ENCODE peak calls at places on chromosomes 4 and X, in four cellular contexts. S is SK-N-SH, L is H1, O is HepG2. F is an unnamed sample.

GRCh38 chr4:169253904-169254303 is 16.9 kb downstream of the SH3RF1 start:
- DNase-seq in L (no peak), O (no peak), S (no peak), F (no peak)

GRCh38 chrX:29903365-29903764 is 312.0 kb upstream of the MAGEB2 start:
- DNase-seq in L (no peak), O (no peak), S (no peak), F (no peak)

GRCh38 chr4:165207016-165207430 is 338 bp upstream of the KLHL2 start:
- DNase-seq in L (no peak), O (no peak), S (no peak), F (no peak)

GRCh38 chr4:85402371-85402770 is 72.6 kb upstream of the ARHGAP24 start:
- DNase-seq in O (no peak), L (no peak), S (no peak), F (no peak)

GRCh38 chr4:76987153-76987562 is 37.6 kb downstream of the SEPTIN11 start:
- DNase-seq in O (no peak), L (no peak), S (no peak), F (no peak)

GRCh38 chr4:93731448-93731847 is 97.1 kb upstream of the ATOH1 start:
- DNase-seq in O (no peak), S (peak), L (no peak), F (no peak)

GRCh38 chr4:822361-823092 is 3.4 kb downstream of the CPLX1 start:
- DNase-seq in O (no peak), S (no peak), L (no peak), F (no peak)

GRCh38 chr4:41796545-41797210 is 48.2 kb upstream of the PHOX2B start:
- DNase-seq in S (no peak), O (no peak), L (peak), F (no peak)

GRCh38 chr4:177391287-177391686 is 51.0 kb downstream of the AGA start:
- DNase-seq in S (no peak), O (no peak), L (no peak), F (no peak)

GRCh38 chr4:142567199-142567598 is 278.9 kb downstream of the INPP4B start:
- DNase-seq in S (no peak), O (no peak), L (peak), F (peak)

GRCh38 chr4:100742045-100742444 is 224.2 kb upstream of the EMCN start:
- DNase-seq in S (peak), O (peak), L (no peak), F (peak)

GRCh38 chr4:1506956-1507721 is 100.9 kb upstream of the NKX1-1 start:
- DNase-seq in S (peak), L (no peak), O (no peak), F (no peak)

GRCh38 chrX:68985135-68985725 is 156.4 kb downstream of the EFNB1 start:
- DNase-seq in L (no peak), S (no peak), O (no peak), F (no peak)

GRCh38 chrX:105837227-105837626 is 14.9 kb downstream of the NRK start:
- DNase-seq in L (no peak), O (no peak), S (no peak), F (no peak)
- TF ChIP-seq YY1 in L (no peak), O (no peak), S (no peak), F (no peak)

GRCh38 chrX:70172226-70172625 is 5.1 kb upstream of the DGAT2L6 start:
- DNase-seq in S (no peak), L (no peak), O (no peak), F (no peak)

GRCh38 chrX:70169281-70169680 is 8.0 kb upstream of the DGAT2L6 start:
- DNase-seq in L (no peak), O (no peak), S (no peak), F (no peak)

GRCh38 chrX:70171636-70172035 is 5.6 kb upstream of the DGAT2L6 start:
- DNase-seq in L (no peak), O (no peak), S (no peak), F (no peak)

GRCh38 chrX:70168238-70169188 is 8.8 kb upstream of the DGAT2L6 start:
- DNase-seq in S (no peak), L (no peak), O (peak), F (peak)

DNA sequence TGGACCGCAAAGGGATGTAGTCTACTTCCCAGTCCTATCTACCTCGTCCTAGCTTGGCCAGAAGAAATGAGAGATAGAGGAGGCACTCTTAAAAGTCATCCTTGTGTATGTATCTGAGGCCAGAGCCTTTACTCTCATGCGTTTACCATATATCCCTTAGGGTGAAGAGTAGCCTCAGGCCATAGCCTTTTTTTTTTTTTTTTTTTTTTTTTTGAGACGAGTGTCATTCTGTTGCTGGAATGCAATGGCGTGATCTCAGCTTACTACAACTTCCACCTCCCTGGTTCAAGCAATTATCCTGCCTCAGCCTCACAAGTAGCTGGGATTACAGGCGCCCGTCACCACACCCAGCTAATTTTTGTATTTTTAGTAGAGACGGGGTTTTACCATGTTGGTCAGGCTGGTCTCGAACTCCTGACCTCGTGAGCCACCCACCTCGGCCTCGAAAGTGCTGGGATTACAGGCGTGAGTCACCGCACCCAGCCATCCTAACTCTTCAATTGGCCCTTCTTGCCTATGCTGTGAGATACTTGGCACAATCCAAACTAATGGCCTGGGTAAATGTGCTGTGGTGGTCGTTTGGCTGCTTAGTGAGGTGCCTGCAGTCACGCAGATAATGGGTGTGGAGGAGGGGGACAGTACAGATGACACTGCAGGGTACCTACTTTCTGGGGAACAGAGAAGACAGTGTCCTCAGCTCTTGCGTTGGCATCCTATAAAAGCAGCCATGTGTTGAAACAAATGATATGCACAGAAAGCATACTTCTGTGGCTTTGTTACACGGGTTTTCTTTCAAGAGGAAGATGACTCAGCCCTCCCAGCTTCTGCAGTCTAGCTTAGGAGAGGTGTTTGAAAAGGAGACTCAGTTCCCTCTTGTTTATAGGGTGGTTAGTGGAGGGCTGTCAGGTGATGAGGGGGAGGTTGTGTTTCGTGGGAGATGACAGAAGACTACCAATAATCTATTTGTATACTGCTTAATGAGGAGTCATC is 10.4 kb upstream of the DGAT2L6 start:
- DNase-seq in O (peak), S (no peak), L (no peak), F (peak)
- TF ChIP-seq JUND in O (no peak), S (peak), L (no peak), F (no peak)

GRCh38 chr4:6364146-6364545 is 94.5 kb downstream of the WFS1 start:
- DNase-seq in O (no peak), L (no peak), S (no peak), F (no peak)
- TF ChIP-seq YY1 in O (no peak), L (no peak), S (no peak), F (no peak)

GRCh38 chrX:3371163-3371562 is 24.7 kb upstream of the MXRA5 start:
- DNase-seq in L (no peak), S (no peak), O (no peak), F (no peak)
- TF ChIP-seq JUND in L (no peak), S (no peak), O (no peak), F (no peak)

GRCh38 chr4:8320386-8320750 is 50.8 kb downstream of the HTRA3 start:
- DNase-seq in L (peak), O (peak), S (no peak), F (no peak)
- TF ChIP-seq YY1 in L (no peak), O (no peak), S (no peak), F (no peak)

DNA sequence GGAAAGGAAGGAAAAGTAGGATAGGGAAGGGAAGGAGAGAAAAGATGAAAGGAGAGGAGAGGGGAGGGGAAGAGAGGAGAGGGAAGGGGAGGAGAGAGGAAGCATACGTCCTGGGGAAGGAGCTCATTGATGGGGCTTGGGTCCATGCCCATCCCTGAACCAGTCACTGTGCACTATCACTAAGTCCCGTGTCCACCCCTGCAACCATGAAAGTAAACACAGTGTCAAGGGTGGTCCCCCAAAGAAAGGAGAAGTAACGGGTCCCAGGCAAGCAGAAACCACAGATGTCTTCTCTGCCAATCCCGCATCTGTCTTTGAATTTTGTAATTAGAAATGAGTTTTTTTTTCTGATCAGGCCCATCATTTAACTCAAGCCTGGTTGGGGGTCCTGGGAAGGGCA is 55.2 kb downstream of the LGI2 start:
- DNase-seq in S (no peak), L (no peak), O (no peak), F (no peak)
- TF ChIP-seq JUND in S (no peak), L (no peak), O (no peak), F (no peak)

GRCh38 chrX:47129879-47130358 is 14.6 kb downstream of the NDUFB11 start:
- DNase-seq in L (no peak), O (no peak), S (no peak), F (no peak)
- TF ChIP-seq YY1 in L (no peak), O (no peak), S (no peak), F (no peak)